ENCODE peak calls at places on chromosomes 1 and 21, in six cellular contexts. R, V, Q, F, H and G are unnamed samples.

GRCh38 chr21:26952274-26953066 is 14.4 kb downstream of the ADAMTS5 start:
- DNase-seq in F (no peak), H (no peak), Q (no peak), R (no peak), V (no peak), G (no peak)

GRCh38 chr1:87305762-87306161 is 22.9 kb upstream of the LMO4 start:
- DNase-seq in V (peak; percentile 41), H (no peak), R (peak; percentile 12), F (no peak), Q (peak; percentile 35), G (no peak)

GRCh38 chr1:6501414-6501813 is 9.9 kb upstream of the PLEKHG5 start:
- DNase-seq in V (no peak), Q (no peak), F (no peak), H (no peak), R (no peak), G (no peak)

GRCh38 chr1:55554611-55555010 is 339.4 kb upstream of the USP24 start:
- DNase-seq in F (no peak), H (no peak), V (no peak), R (no peak), Q (no peak), G (no peak)

GRCh38 chr1:163248064-163248463 is 45.3 kb upstream of the RGS5 start:
- DNase-seq in F (no peak), V (no peak), R (no peak), H (no peak), Q (no peak), G (no peak)

GRCh38 chr1:15876357-15876756 is 28.9 kb downstream of the SPEN start:
- DNase-seq in H (no peak), F (no peak), V (no peak), Q (no peak), R (no peak), G (no peak)

GRCh38 chr1:247386217-247386616 is 29.8 kb upstream of the NLRP3 start:
- DNase-seq in Q (no peak), H (no peak), V (no peak), R (no peak), F (no peak), G (no peak)

GRCh38 chr1:184929711-184930202 is 44.6 kb downstream of the NIBAN1 start:
- DNase-seq in F (no peak), H (no peak), Q (no peak), V (peak; percentile 43), R (no peak), G (peak; percentile 50)

GRCh38 chr1:983736-984475 is 2.0 kb upstream of the PERM1 start:
- DNase-seq in F (no peak), V (peak; percentile 27), Q (peak; percentile 49), H (peak; percentile 54), R (no peak), G (peak; percentile 55)

GRCh38 chr1:66292944-66293343 is 241.0 kb upstream of the SGIP1 start:
- DNase-seq in Q (no peak), V (no peak), R (no peak), H (peak; percentile 26), F (no peak), G (no peak)

GRCh38 chr1:54280652-54281051 is 80.7 kb downstream of the MRPL37 start:
- DNase-seq in V (no peak), R (peak; percentile 94), F (no peak), Q (no peak), H (no peak), G (no peak)

GRCh38 chr1:174965006-174965971 is 34.5 kb upstream of the CACYBP start:
- DNase-seq in Q (no peak), H (no peak), V (peak; percentile 38), F (no peak), R (no peak), G (no peak)

GRCh38 chr1:209755926-209756607 is at the start of gene TRAF3IP3:
- DNase-seq in Q (no peak), V (no peak), H (peak; percentile 32), F (no peak), R (no peak), G (no peak)

GRCh38 chr1:173280899-173281660 is 73.9 kb upstream of the TNFSF4 start:
- DNase-seq in R (no peak), H (no peak), F (no peak), V (no peak), Q (peak; percentile 23), G (no peak)

GRCh38 chr1:180908084-180908765 is 4.5 kb upstream of the KIAA1614 start:
- DNase-seq in F (peak; percentile 28), R (no peak), V (no peak), Q (no peak), H (peak; percentile 11), G (no peak)

GRCh38 chr1:29672955-29673507 is 436.7 kb downstream of the PTPRU start:
- DNase-seq in H (no peak), R (no peak), V (no peak), Q (no peak), F (peak; percentile 28), G (no peak)

GRCh38 chr1:103783944-103784377 is 34.3 kb downstream of the AMY1C start:
- DNase-seq in R (no peak), Q (no peak), H (no peak), V (no peak), F (no peak), G (no peak)

GRCh38 chr1:43435146-43436145 is 18.3 kb downstream of the HYI start:
- DNase-seq in R (peak; percentile 38), H (peak; percentile 30), Q (peak; percentile 72), V (peak; percentile 79), F (peak; percentile 79), G (no peak)

GRCh38 chr1:5888606-5889211 is 103.5 kb downstream of the NPHP4 start:
- DNase-seq in Q (no peak), R (no peak), F (no peak), V (no peak), H (no peak), G (no peak)

GRCh38 chr1:186409091-186409490 is 33.5 kb downstream of the ODR4 start:
- DNase-seq in R (no peak), Q (no peak), H (no peak), F (no peak), V (no peak), G (no peak)

GRCh38 chr1:214540324-214540723 is 11.1 kb downstream of the PTPN14 start:
- DNase-seq in V (no peak), Q (no peak), R (no peak), H (no peak), F (no peak), G (no peak)

GRCh38 chr1:78676347-78676982 is 26.8 kb downstream of the IFI44 start:
- DNase-seq in R (peak; percentile 62), V (peak; percentile 86), Q (peak; percentile 76), F (peak; percentile 70), H (peak; percentile 80), G (no peak)

GRCh38 chr1:2209400-2210083 is 15.0 kb upstream of the FAAP20 start:
- DNase-seq in F (no peak), H (no peak), R (no peak), Q (no peak), V (no peak), G (no peak)

GRCh38 chr1:85473390-85473789 is 8.4 kb upstream of the DDAH1 start:
- DNase-seq in H (no peak), Q (peak; percentile 60), F (no peak), R (peak; percentile 50), V (peak; percentile 88), G (peak; percentile 41)

GRCh38 chr21:34857874-34858273 is 189.1 kb downstream of the CLIC6 start:
- DNase-seq in H (peak; percentile 14), Q (peak; percentile 55), F (no peak), R (no peak), V (no peak), G (no peak)

GRCh38 chr21:34859976-34860653 is 189.0 kb downstream of the RUNX1 start:
- DNase-seq in H (no peak), Q (peak; percentile 52), V (no peak), R (no peak), F (no peak), G (no peak)

GRCh38 chr21:34861302-34861701 is 187.8 kb downstream of the RUNX1 start:
- DNase-seq in Q (no peak), V (no peak), R (no peak), H (no peak), F (no peak), G (no peak)

GRCh38 chr21:34858559-34858958 is 189.8 kb downstream of the CLIC6 start:
- DNase-seq in Q (peak; percentile 53), F (no peak), H (no peak), R (no peak), V (no peak), G (no peak)

DNA sequence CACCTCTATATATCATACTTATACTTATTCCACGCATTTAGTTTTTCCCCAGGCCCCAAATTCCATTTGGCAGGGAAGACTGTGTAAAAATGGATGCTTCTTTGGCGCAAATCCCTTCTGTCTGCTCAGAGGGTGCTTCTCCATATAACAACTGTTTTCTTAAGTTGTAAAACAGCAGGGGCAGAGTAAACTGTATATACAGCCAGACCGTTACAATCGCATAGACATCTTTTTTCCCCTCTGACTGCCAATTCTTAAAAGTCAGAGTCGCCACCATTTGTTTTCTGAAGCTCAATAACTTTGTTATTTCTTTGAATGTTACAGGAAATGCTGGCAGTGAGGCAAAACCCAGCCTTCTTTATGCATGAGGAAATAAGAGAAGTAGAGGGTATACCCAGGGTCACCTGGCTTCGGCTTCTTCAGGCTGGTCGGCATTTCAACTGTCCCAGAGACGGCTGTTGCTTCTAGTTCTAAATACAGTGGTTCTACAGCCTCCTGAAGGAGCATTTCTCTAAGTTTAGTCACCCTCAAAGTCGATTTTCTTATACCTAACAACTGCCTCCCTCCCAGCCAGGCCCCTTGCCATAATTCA is 188.4 kb downstream of the CLIC6 start:
- DNase-seq in H (no peak), Q (no peak), V (no peak), R (no peak), F (no peak), G (no peak)
- H3K4me3 ChIP-seq in H (no peak overlapping the region), Q (no peak overlapping the region), V (no peak overlapping the region), R (no peak overlapping the region), F (no peak overlapping the region), G (no peak overlapping the region)

DNA sequence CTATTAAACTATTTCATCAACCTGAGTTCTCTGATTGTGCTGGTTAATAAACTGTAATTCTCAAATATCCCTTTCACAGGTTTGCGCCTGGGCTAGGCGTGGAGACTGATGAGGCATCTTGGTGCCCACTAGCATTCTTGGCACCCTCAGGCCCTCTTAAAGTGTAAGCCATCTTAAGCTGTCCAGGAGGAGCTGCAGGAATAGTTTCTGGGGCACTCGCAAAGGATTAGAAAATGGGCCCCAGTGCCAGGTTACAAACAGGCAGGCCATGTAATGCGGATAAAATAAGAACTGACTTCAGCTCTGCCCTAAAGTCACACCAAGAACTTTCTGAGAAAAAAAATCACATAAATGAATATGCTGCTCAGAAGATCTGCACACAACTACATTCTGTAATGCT is 1.1 kb downstream of the CASQ2 start:
- DNase-seq in Q (no peak), H (no peak), R (no peak), V (no peak), F (no peak), G (peak; percentile 15)
- H3K27ac ChIP-seq in Q (no peak overlapping the region), H (no peak overlapping the region), R (no peak overlapping the region), V (peak overlapping the region; percentile 57), F (peak overlapping the region; percentile 90), G (no peak overlapping the region)

DNA sequence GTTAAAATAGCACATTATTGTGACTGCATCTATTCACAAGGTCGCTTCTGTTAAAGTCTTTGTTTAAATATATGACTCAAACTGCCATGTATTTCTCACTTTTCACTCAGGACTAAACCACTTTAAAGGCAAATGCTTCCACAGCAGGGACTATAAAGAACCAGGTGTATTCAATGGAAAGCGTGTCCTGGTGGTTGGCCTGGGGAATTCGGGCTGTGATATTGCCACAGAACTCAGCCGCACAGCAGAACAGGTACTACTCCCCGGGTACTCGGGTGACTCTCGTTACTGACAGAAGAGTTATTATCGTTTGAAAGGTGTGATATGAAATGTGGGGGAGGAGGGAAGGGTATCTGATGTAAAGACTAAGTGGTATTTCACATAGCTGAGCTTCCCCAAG is 17.3 kb downstream of the FMO3 start:
- DNase-seq in R (no peak), V (no peak), Q (no peak), H (no peak), F (no peak), G (no peak)
- H3K4me3 ChIP-seq in R (no peak overlapping the region), V (no peak overlapping the region), Q (no peak overlapping the region), H (no peak overlapping the region), F (no peak overlapping the region), G (no peak overlapping the region)

GRCh38 chr1:3377166-3377565 is 77.3 kb upstream of the ARHGEF16 start:
- DNase-seq in H (no peak), Q (no peak), R (no peak), V (no peak), F (no peak), G (no peak)
- H3K27ac ChIP-seq in H (no peak overlapping the region), Q (no peak overlapping the region), R (no peak overlapping the region), V (no peak overlapping the region), F (no peak overlapping the region), G (no peak overlapping the region)